ENCODE peak calls at places on chromosomes 2 and 18, in seven cellular contexts. F, T, G, H, J, E and C are unnamed samples.

GRCh38 chr2:185208261-185208660 is 530.3 kb upstream of the FSIP2 start:
- DNase-seq in F (no peak), T (no peak), G (no peak), H (peak), J (no peak), E (peak), C (peak)

GRCh38 chr2:29706171-29706690 is 215.2 kb downstream of the ALK start:
- DNase-seq in F (no peak), T (no peak), G (no peak), H (no peak), J (no peak), E (no peak), C (no peak)

GRCh38 chr2:190854726-190855125 is 25.9 kb upstream of the GLS start:
- DNase-seq in F (no peak), T (no peak), G (no peak), H (no peak), J (no peak), E (no peak), C (no peak)

GRCh38 chr2:200784215-200784614 is 27.5 kb upstream of the BZW1 start:
- DNase-seq in F (no peak), T (no peak), G (no peak), H (no peak), J (no peak), E (no peak), C (no peak)

GRCh38 chr2:218228366-218229092 is 11.5 kb downstream of the ARPC2 start:
- DNase-seq in F (no peak), T (no peak), G (no peak), H (no peak), J (no peak), E (no peak), C (no peak)

GRCh38 chr2:39805936-39806608 is 27.0 kb upstream of the THUMPD2 start:
- DNase-seq in F (no peak), T (no peak), G (no peak), H (no peak), J (no peak), E (no peak), C (no peak)

GRCh38 chr2:228819701-228820100 is 451.4 kb downstream of the PID1 start:
- DNase-seq in F (no peak), T (no peak), G (no peak), H (no peak), J (no peak), E (no peak), C (no peak)

GRCh38 chr2:85221291-85221690 is 88.1 kb downstream of the TCF7L1 start:
- DNase-seq in F (no peak), T (no peak), G (no peak), H (no peak), J (no peak), E (no peak), C (peak)

GRCh38 chr2:47654790-47655562 is 128.0 kb upstream of the MSH6 start:
- DNase-seq in F (no peak), T (no peak), G (no peak), H (no peak), J (no peak), E (no peak), C (no peak)

GRCh38 chr2:216619411-216620393 is 13.5 kb upstream of the IGFBP2 start:
- DNase-seq in F (no peak), T (no peak), G (no peak), H (peak), J (no peak), E (peak), C (no peak)

GRCh38 chr18:36112302-36112701 is 16.8 kb downstream of the SLC39A6 start:
- DNase-seq in F (no peak), T (no peak), G (no peak), H (no peak), J (no peak), E (no peak), C (no peak)

GRCh38 chr18:72922895-72923294 is 55.1 kb upstream of the NETO1 start:
- DNase-seq in F (no peak), T (no peak), G (no peak), H (no peak), J (no peak), E (no peak), C (no peak)

GRCh38 chr2:215441560-215442391 is 5.9 kb upstream of the FN1 start:
- DNase-seq in F (no peak), T (no peak), G (no peak), H (no peak), J (no peak), E (no peak), C (no peak)

GRCh38 chr2:142435847-142436246 is 305.0 kb upstream of the LRP1B start:
- DNase-seq in F (no peak), T (no peak), G (no peak), H (no peak), J (no peak), E (no peak), C (no peak)

GRCh38 chr18:10100236-10100635 is 186.4 kb downstream of the VAPA start:
- DNase-seq in F (no peak), T (no peak), G (no peak), H (no peak), J (no peak), E (no peak), C (no peak)

GRCh38 chr2:46470114-46470628 is 9.2 kb upstream of the TMEM247 start:
- DNase-seq in F (no peak), T (no peak), G (peak), H (no peak), J (no peak), E (no peak), C (no peak)

GRCh38 chr2:82852787-82853186 is 1606.3 kb downstream of the SUCLG1 start:
- DNase-seq in F (no peak), T (no peak), G (no peak), H (peak), J (no peak), E (no peak), C (no peak)

GRCh38 chr2:128311755-128312341 is 6.8 kb downstream of the HS6ST1 start:
- DNase-seq in F (peak), T (peak), G (no peak), H (no peak), J (peak), E (no peak), C (peak)

GRCh38 chr2:176891105-176891504 is 321.5 kb upstream of the HNRNPA3 start:
- DNase-seq in F (no peak), T (no peak), G (no peak), H (no peak), J (no peak), E (no peak), C (no peak)

GRCh38 chr2:215727507-215728503 is 285.5 kb downstream of the MREG start:
- DNase-seq in F (no peak), T (no peak), G (no peak), H (no peak), J (no peak), E (no peak), C (no peak)

GRCh38 chr2:17617508-17617907 is 77.0 kb downstream of the VSNL1 start:
- DNase-seq in F (no peak), T (no peak), G (no peak), H (no peak), J (no peak), E (no peak), C (no peak)

GRCh38 chr2:97646977-97647376 is 1.1 kb downstream of the COX5B start:
- DNase-seq in F (no peak), T (no peak), G (no peak), H (no peak), J (no peak), E (no peak), C (no peak)

GRCh38 chr2:97645700-97646629 is at the start of gene COX5B:
- DNase-seq in F (peak), T (peak), G (peak), H (peak), J (peak), E (peak), C (peak)

GRCh38 chr2:97644023-97644717 is 1.7 kb upstream of the COX5B start:
- DNase-seq in F (no peak), T (no peak), G (no peak), H (no peak), J (no peak), E (no peak), C (no peak)

GRCh38 chr2:97651114-97651513 is 5.3 kb downstream of the COX5B start:
- DNase-seq in F (no peak), T (no peak), G (no peak), H (no peak), J (no peak), E (no peak), C (no peak)

DNA sequence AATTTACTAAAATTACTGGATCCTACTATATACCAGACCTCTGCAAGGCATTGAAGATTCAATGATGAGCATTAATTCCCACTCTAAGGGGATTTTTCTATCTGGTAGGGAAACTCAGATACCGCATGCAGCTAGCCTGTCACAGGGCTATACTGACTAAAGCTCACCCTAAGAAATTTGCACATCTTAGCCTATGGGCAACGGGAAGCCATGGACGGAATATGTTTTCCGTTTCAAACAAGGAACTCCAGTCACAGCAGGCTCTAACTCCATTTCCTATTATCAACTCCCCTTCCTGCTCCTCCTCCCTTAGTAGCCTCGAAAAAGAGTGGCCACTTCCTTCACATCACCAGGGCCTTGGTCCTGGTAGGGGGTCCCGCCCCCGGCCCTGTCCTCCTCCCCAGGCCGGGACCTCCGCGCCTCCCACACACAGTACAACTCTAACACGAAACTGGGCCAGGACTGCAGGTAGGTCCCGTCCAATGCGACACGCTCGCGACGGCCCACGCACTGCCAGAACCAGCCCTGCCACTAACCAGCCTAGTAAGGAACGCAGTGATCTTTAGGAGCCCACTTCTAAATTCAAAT is 656 bp upstream of the COX5B start:
- DNase-seq in F (no peak), T (no peak), G (no peak), H (peak), J (no peak), E (no peak), C (no peak)
- H3K27ac ChIP-seq in F (peak), T (peak), G (peak), H (peak), J (peak), E (peak), C (peak)

DNA sequence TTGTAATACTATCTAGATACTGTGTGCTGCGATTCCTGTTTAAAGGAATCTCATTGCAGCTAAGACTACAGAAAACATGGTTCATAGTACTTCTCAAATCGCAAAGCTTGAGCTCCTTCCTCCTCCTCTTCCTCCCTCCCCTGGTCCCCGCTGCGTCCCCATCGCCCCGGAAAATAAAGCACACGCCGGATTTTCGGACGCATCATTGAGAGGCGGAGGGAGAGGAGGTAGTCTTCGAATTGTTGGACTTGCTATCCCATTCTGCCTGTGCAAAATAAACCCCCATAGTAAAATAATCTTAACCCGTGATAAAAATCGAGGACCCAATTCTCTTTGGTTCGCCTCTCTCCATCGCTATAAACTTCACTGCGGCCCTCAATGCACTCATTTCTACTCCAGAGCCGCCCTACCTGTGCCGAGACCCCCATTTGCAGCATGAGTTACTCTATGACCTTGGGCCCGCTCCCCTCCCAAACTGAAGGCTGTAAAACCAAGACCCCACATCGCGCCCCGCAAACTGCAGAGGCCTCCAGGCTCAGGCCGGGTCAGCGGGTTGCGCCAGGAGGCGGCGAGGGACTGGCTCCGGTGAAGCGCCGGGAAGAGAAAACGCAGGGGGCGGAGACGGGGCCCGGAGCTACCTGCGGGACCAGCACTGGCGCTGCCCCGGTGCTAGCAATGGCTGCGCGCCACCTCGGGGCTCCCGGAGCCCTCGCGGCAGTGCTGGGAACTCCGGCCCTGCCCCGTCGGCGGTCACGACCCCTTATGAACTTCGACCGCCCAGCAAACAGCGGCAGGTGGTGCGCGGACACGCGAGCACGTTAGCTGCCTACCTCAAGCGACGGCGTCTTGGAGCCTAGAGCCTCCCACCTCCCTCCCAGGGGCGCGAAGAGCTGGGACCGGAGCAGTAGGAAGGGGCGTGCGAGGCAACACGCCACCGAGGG is 649 bp downstream of the ESCO1 start:
- DNase-seq in F (no peak), T (peak), G (no peak), H (peak), J (peak), E (peak), C (peak)
- TF ChIP-seq CTCF in F (no peak), T (no peak), G (no peak), H (no peak), J (no peak), E (no peak), C (no peak)

DNA sequence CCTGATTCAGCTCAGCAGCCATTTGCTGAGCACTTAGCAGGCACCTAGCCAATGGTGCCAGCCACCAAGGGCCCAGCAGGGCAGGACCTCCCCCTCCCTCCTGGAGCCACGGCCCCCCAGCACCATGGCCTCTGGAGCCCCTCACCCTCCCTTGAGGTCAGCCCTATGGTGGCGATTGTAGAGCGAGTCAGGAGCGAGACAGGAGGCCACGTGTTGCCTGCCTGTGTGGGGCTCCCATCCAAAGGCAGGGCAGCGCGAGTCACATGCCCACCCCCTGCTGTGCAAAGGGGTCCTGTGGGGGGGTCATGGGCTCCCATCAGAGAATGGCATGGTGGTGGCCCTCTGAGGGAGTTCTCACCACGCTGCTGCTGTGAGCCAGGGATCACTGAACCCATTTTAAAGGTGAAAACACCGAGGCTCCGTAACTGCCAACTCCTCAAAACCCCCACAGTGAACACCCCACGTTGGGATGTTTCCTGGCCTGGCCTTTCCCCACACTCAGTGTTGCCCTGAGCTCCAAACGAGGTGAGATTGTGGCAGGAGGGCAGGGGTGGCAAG is 35.6 kb downstream of the RAMP1 start:
- DNase-seq in F (no peak), T (no peak), G (no peak), H (no peak), J (peak), E (no peak), C (no peak)
- H3K27ac ChIP-seq in F (no peak), T (peak), G (no peak), H (no peak), J (no peak), E (no peak), C (peak)

DNA sequence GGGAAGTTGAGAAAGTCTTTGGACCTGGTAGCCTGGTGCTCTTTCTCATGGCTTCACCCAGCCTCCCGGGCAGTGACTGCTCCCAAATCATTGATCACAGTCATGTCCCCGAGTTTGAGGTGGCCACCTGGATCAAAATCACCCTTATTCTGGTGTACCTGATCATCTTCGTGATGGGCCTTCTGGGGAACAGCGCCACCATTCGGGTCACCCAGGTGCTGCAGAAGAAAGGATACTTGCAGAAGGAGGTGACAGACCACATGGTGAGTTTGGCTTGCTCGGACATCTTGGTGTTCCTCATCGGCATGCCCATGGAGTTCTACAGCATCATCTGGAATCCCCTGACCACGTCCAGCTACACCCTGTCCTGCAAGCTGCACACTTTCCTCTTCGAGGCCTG is 391 bp downstream of the GPR39 start:
- DNase-seq in F (no peak), T (no peak), G (no peak), H (no peak), J (no peak), E (no peak), C (peak)
- TF ChIP-seq CTCF in F (no peak), T (no peak), G (no peak), H (peak), J (peak), E (no peak), C (no peak)

DNA sequence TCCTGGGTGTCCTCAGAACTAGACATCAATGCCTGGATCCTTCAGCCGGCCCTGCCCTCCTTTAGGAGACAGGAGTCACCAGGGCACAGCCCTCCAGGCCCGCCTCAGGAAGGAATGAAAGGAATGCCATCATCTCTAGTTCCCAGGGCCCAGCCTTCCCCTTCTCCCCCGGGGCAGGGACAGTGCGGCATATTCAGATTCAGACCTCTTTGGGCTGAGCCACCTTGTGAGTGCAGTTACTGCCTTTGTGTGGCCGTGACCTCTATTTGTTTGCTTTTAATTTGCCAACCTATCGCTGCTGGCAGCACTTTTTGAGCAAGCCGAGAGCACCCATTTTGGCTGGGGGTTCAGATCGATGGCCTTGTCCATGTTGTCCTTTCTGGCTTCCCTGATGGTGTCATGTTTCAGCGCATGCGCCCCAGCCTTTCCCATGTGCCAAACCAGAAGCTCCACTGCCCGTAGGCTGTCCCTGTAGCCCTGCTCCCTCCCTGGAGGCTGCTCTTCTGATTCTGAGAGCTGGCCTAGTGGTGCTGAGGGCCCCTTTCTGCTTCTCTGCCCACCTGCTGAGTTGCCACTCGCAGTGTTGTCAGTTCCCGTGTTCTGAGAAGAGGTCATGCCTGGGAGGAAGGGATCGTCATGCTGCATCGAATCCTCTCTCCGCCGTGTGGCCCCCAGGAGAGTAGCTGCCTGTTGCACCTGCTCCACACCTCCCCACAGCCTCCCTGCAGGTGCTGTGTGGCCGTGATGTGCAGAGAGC is 10.9 kb downstream of the ANKRD23 start:
- DNase-seq in F (no peak), T (peak), G (no peak), H (no peak), J (no peak), E (peak), C (peak)
- H3K27ac ChIP-seq in F (no peak), T (peak), G (no peak), H (no peak), J (peak), E (peak), C (peak)

GRCh38 chr18:61893971-61894750 is 1.4 kb upstream of the RNF152 start:
- DNase-seq in F (peak), T (peak), G (peak), H (peak), J (peak), E (peak), C (peak)
- TF ChIP-seq CTCF in F (no peak), T (peak), G (no peak), H (peak), J (peak), E (peak), C (peak)